ENCODE peak calls at places on chromosome X, in eight cellular contexts. One of them, this sample, is unnamed.

GRCh38 chrX:1895583-1895982 is 280.7 kb downstream of the ASMT start:
- DNase-seq in SK-N-SH: no peak
- DNase-seq in psoas muscle: no peak
- DNase-seq in pancreas: no peak
- DNase-seq in ascending aorta: no peak
- DNase-seq in upper lobe of right lung: no peak
- DNase-seq in spleen: no peak
- DNase-seq in vagina: no peak
- DNase-seq in this sample: no peak

GRCh38 chrX:63747331-63747730 is 37.7 kb downstream of the ARHGEF9 start:
- DNase-seq in ascending aorta: peak; percentile 67
- DNase-seq in pancreas: no peak
- DNase-seq in upper lobe of right lung: no peak
- DNase-seq in SK-N-SH: no peak
- DNase-seq in vagina: no peak
- DNase-seq in spleen: no peak
- DNase-seq in psoas muscle: no peak
- DNase-seq in this sample: no peak

GRCh38 chrX:1453390-1453783 is 678 bp upstream of the ASMTL start:
- DNase-seq in SK-N-SH: no peak
- DNase-seq in spleen: peak; percentile 97
- DNase-seq in pancreas: peak; percentile 85
- DNase-seq in psoas muscle: no peak
- DNase-seq in vagina: no peak
- DNase-seq in upper lobe of right lung: no peak
- DNase-seq in ascending aorta: no peak
- DNase-seq in this sample: no peak

GRCh38 chrX:10536744-10537143 is 83.6 kb downstream of the MID1 start:
- DNase-seq in SK-N-SH: no peak
- DNase-seq in ascending aorta: no peak
- DNase-seq in upper lobe of right lung: no peak
- DNase-seq in psoas muscle: no peak
- DNase-seq in vagina: no peak
- DNase-seq in pancreas: no peak
- DNase-seq in spleen: no peak
- DNase-seq in this sample: no peak

GRCh38 chrX:46589977-46590723 is 16.6 kb downstream of the CHST7 start:
- DNase-seq in pancreas: no peak
- DNase-seq in SK-N-SH: no peak
- DNase-seq in upper lobe of right lung: no peak
- DNase-seq in psoas muscle: no peak
- DNase-seq in vagina: no peak
- DNase-seq in ascending aorta: no peak
- DNase-seq in spleen: no peak
- DNase-seq in this sample: no peak

GRCh38 chrX:15334561-15334960 is 762 bp downstream of the PIGA start:
- DNase-seq in upper lobe of right lung: no peak
- DNase-seq in SK-N-SH: no peak
- DNase-seq in psoas muscle: no peak
- DNase-seq in ascending aorta: no peak
- DNase-seq in pancreas: no peak
- DNase-seq in spleen: no peak
- DNase-seq in vagina: no peak
- DNase-seq in this sample: no peak

GRCh38 chrX:49043987-49044281 is 777 bp upstream of the TFE3 start:
- DNase-seq in ascending aorta: no peak
- DNase-seq in pancreas: no peak
- DNase-seq in psoas muscle: no peak
- DNase-seq in SK-N-SH: no peak
- DNase-seq in vagina: no peak
- DNase-seq in upper lobe of right lung: no peak
- DNase-seq in spleen: no peak
- DNase-seq in this sample: no peak

GRCh38 chrX:140710710-140711109 is 1.2 kb downstream of the LINC00632 start:
- DNase-seq in SK-N-SH: peak; percentile 30
- DNase-seq in psoas muscle: no peak
- DNase-seq in ascending aorta: no peak
- DNase-seq in upper lobe of right lung: no peak
- DNase-seq in pancreas: no peak
- DNase-seq in vagina: no peak
- DNase-seq in spleen: no peak
- DNase-seq in this sample: no peak

GRCh38 chrX:27976284-27976683 is 5.0 kb downstream of the DCAF8L1 start:
- DNase-seq in ascending aorta: no peak
- DNase-seq in psoas muscle: no peak
- DNase-seq in upper lobe of right lung: no peak
- DNase-seq in vagina: no peak
- DNase-seq in SK-N-SH: no peak
- DNase-seq in pancreas: no peak
- DNase-seq in spleen: no peak
- DNase-seq in this sample: no peak

GRCh38 chrX:21974011-21974385 is 33.5 kb downstream of the SMS start:
- DNase-seq in pancreas: no peak
- DNase-seq in vagina: no peak
- DNase-seq in ascending aorta: no peak
- DNase-seq in upper lobe of right lung: no peak
- DNase-seq in SK-N-SH: no peak
- DNase-seq in psoas muscle: no peak
- DNase-seq in spleen: no peak
- DNase-seq in this sample: no peak

GRCh38 chrX:42131856-42132255 is 208.5 kb upstream of the CASK start:
- DNase-seq in vagina: no peak
- DNase-seq in spleen: no peak
- DNase-seq in pancreas: no peak
- DNase-seq in SK-N-SH: no peak
- DNase-seq in ascending aorta: no peak
- DNase-seq in upper lobe of right lung: no peak
- DNase-seq in psoas muscle: no peak
- DNase-seq in this sample: no peak

GRCh38 chrX:147875866-147876596 is 35.7 kb upstream of the FMR1 start:
- DNase-seq in upper lobe of right lung: no peak
- DNase-seq in psoas muscle: no peak
- DNase-seq in pancreas: no peak
- DNase-seq in SK-N-SH: no peak
- DNase-seq in vagina: no peak
- DNase-seq in spleen: no peak
- DNase-seq in ascending aorta: no peak
- DNase-seq in this sample: no peak

GRCh38 chrX:19981987-19982386 is 8.9 kb downstream of the BCLAF3 start:
- DNase-seq in upper lobe of right lung: no peak
- DNase-seq in ascending aorta: no peak
- DNase-seq in pancreas: no peak
- DNase-seq in SK-N-SH: no peak
- DNase-seq in psoas muscle: no peak
- DNase-seq in spleen: no peak
- DNase-seq in vagina: no peak
- DNase-seq in this sample: no peak

GRCh38 chrX:26788402-26788998 is 572.5 kb downstream of the MAGEB5 start:
- DNase-seq in spleen: no peak
- DNase-seq in ascending aorta: no peak
- DNase-seq in vagina: no peak
- DNase-seq in psoas muscle: no peak
- DNase-seq in upper lobe of right lung: no peak
- DNase-seq in pancreas: no peak
- DNase-seq in SK-N-SH: no peak
- DNase-seq in this sample: no peak

GRCh38 chrX:117768861-117769604 is 347.6 kb downstream of the KLHL13 start:
- DNase-seq in pancreas: no peak
- DNase-seq in upper lobe of right lung: no peak
- DNase-seq in SK-N-SH: no peak
- DNase-seq in ascending aorta: no peak
- DNase-seq in psoas muscle: no peak
- DNase-seq in spleen: peak; percentile 63
- DNase-seq in vagina: no peak
- DNase-seq in this sample: no peak

GRCh38 chrX:9785252-9785943 is 831 bp upstream of the SHROOM2 start:
- DNase-seq in spleen: peak; percentile 61
- DNase-seq in ascending aorta: no peak
- DNase-seq in vagina: no peak
- DNase-seq in pancreas: no peak
- DNase-seq in SK-N-SH: peak; percentile 36
- DNase-seq in psoas muscle: no peak
- DNase-seq in upper lobe of right lung: no peak
- DNase-seq in this sample: no peak

GRCh38 chrX:45669715-45670360 is 469.2 kb upstream of the DIPK2B start:
- DNase-seq in spleen: no peak
- DNase-seq in pancreas: no peak
- DNase-seq in SK-N-SH: no peak
- DNase-seq in upper lobe of right lung: no peak
- DNase-seq in vagina: no peak
- DNase-seq in ascending aorta: no peak
- DNase-seq in psoas muscle: no peak
- DNase-seq in this sample: no peak

GRCh38 chrX:319579-320125 is 1.1 kb upstream of the GTPBP6 start:
- DNase-seq in pancreas: peak; percentile 54
- DNase-seq in upper lobe of right lung: peak; percentile 75
- DNase-seq in psoas muscle: no peak
- DNase-seq in ascending aorta: no peak
- DNase-seq in spleen: peak; percentile 93
- DNase-seq in vagina: no peak
- DNase-seq in SK-N-SH: no peak
- DNase-seq in this sample: peak; percentile 88

GRCh38 chrX:112746812-112747630 is 67.3 kb upstream of the LHFPL1 start:
- DNase-seq in upper lobe of right lung: no peak
- DNase-seq in psoas muscle: no peak
- DNase-seq in SK-N-SH: no peak
- DNase-seq in pancreas: no peak
- DNase-seq in ascending aorta: no peak
- DNase-seq in vagina: no peak
- DNase-seq in spleen: no peak
- DNase-seq in this sample: no peak

GRCh38 chrX:42739258-42739657 is 38.7 kb downstream of the PPP1R2C start:
- DNase-seq in ascending aorta: no peak
- DNase-seq in psoas muscle: no peak
- DNase-seq in upper lobe of right lung: no peak
- DNase-seq in vagina: no peak
- DNase-seq in pancreas: no peak
- DNase-seq in spleen: no peak
- DNase-seq in SK-N-SH: no peak
- DNase-seq in this sample: no peak

DNA sequence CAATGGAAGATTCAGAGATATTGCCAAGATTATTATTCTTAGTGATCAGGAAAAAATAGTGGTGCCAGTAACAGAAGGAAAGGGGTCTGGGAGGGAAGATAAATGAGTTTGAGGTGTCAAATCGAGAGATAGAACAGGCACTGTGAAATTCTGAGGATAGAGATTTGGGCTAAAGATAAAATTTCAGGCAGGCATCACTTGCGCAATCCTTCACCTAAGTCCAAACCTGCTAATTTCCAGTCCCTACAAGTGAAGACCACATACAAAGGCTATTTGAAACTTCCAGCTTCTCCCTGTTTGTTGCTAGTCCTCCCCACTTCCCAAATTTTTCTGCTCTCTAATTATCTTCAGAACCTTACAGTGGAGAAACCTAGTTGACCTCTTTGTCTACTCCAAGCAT is 494.6 kb downstream of the MAGEE1 start:
- DNase-seq in vagina: no peak
- DNase-seq in psoas muscle: no peak
- DNase-seq in ascending aorta: no peak
- DNase-seq in spleen: no peak
- DNase-seq in SK-N-SH: no peak
- DNase-seq in upper lobe of right lung: no peak
- DNase-seq in pancreas: no peak
- DNase-seq in this sample: no peak
- TF ChIP-seq CTCF in vagina: no peak
- TF ChIP-seq CTCF in psoas muscle: no peak
- TF ChIP-seq CTCF in ascending aorta: no peak
- TF ChIP-seq CTCF in spleen: no peak
- TF ChIP-seq CTCF in SK-N-SH: no peak
- TF ChIP-seq CTCF in upper lobe of right lung: no peak
- TF ChIP-seq CTCF in pancreas: no peak
- TF ChIP-seq CTCF in this sample: no peak

DNA sequence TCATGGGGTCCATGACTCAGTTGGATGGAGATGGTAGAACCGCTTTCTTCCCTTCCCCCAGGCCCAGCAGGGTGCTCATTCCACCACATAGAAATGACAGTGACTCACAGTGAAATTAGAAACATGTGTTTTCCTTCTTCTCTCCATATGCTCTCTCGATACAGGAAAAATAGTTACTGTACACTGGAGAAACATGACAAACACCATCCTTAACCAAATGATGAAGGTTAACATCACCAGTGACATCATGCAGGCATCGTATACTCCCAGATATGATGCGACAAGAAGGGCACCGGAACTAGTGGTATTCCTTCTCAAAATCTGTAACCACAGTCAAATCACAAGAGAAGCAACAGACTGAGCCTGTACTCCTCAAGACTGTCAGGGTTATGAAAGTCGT is 11.7 kb upstream of the RAB40A start:
- DNase-seq in vagina: no peak
- DNase-seq in SK-N-SH: no peak
- DNase-seq in psoas muscle: no peak
- DNase-seq in pancreas: no peak
- DNase-seq in upper lobe of right lung: no peak
- DNase-seq in ascending aorta: no peak
- DNase-seq in spleen: no peak
- DNase-seq in this sample: no peak
- H3K27ac ChIP-seq in vagina: peak overlapping the region; percentile 43
- H3K27ac ChIP-seq in SK-N-SH: peak overlapping the region; percentile 82
- H3K27ac ChIP-seq in psoas muscle: no peak overlapping the region
- H3K27ac ChIP-seq in pancreas: no peak overlapping the region
- H3K27ac ChIP-seq in upper lobe of right lung: no peak overlapping the region
- H3K27ac ChIP-seq in ascending aorta: no peak overlapping the region
- H3K27ac ChIP-seq in spleen: no peak overlapping the region
- H3K27ac ChIP-seq in this sample: no peak overlapping the region

GRCh38 chrX:40581333-40581910 is 652 bp downstream of the ATP6AP2 start:
- DNase-seq in upper lobe of right lung: no peak
- DNase-seq in psoas muscle: no peak
- DNase-seq in vagina: no peak
- DNase-seq in pancreas: no peak
- DNase-seq in ascending aorta: no peak
- DNase-seq in spleen: no peak
- DNase-seq in SK-N-SH: no peak
- DNase-seq in this sample: no peak
- TF ChIP-seq CTCF in upper lobe of right lung: no peak
- TF ChIP-seq CTCF in psoas muscle: no peak
- TF ChIP-seq CTCF in vagina: no peak
- TF ChIP-seq CTCF in pancreas: no peak
- TF ChIP-seq CTCF in ascending aorta: no peak
- TF ChIP-seq CTCF in spleen: no peak
- TF ChIP-seq CTCF in SK-N-SH: no peak
- TF ChIP-seq CTCF in this sample: no peak

GRCh38 chrX:23844502-23845138 is 61.6 kb downstream of the SAT1 start:
- DNase-seq in pancreas: peak; percentile 18
- DNase-seq in upper lobe of right lung: no peak
- DNase-seq in spleen: peak; percentile 25
- DNase-seq in SK-N-SH: peak; percentile 41
- DNase-seq in psoas muscle: no peak
- DNase-seq in vagina: no peak
- DNase-seq in ascending aorta: no peak
- DNase-seq in this sample: no peak
- H3K27ac ChIP-seq in pancreas: peak overlapping the region; percentile 68
- H3K27ac ChIP-seq in upper lobe of right lung: peak overlapping the region; percentile 58
- H3K27ac ChIP-seq in spleen: peak overlapping the region; percentile 74
- H3K27ac ChIP-seq in SK-N-SH: no peak overlapping the region
- H3K27ac ChIP-seq in psoas muscle: no peak overlapping the region
- H3K27ac ChIP-seq in vagina: peak overlapping the region; percentile 6
- H3K27ac ChIP-seq in ascending aorta: no peak overlapping the region
- H3K27ac ChIP-seq in this sample: peak overlapping the region; percentile 72

GRCh38 chrX:50941638-50942037 is 31.1 kb downstream of the BMP15 start:
- DNase-seq in ascending aorta: no peak
- DNase-seq in pancreas: no peak
- DNase-seq in SK-N-SH: peak; percentile 1
- DNase-seq in upper lobe of right lung: no peak
- DNase-seq in spleen: peak; percentile 68
- DNase-seq in vagina: no peak
- DNase-seq in psoas muscle: no peak
- DNase-seq in this sample: no peak
- TF ChIP-seq CTCF in ascending aorta: no peak
- TF ChIP-seq CTCF in pancreas: no peak
- TF ChIP-seq CTCF in SK-N-SH: peak; percentile 35
- TF ChIP-seq CTCF in upper lobe of right lung: peak; percentile 25
- TF ChIP-seq CTCF in spleen: no peak
- TF ChIP-seq CTCF in vagina: no peak
- TF ChIP-seq CTCF in psoas muscle: peak; percentile 24
- TF ChIP-seq CTCF in this sample: peak; percentile 18